ENCODE peak calls at places on chromosomes 5 and 9, in four cellular contexts. S is Caco-2, V is RKO, R is stomach. L is an unnamed sample.

GRCh38 chr9:86098793-86099694 is at the start of gene GOLM1:
- DNase-seq in R (peak; percentile 58), S (peak; percentile 36), V (peak; percentile 75), L (peak; percentile 65)

GRCh38 chr5:143176048-143176447 is 227.4 kb downstream of the NR3C1 start:
- DNase-seq in R (no peak), V (no peak), S (no peak), L (no peak)

GRCh38 chr9:26935847-26936246 is 11.2 kb downstream of the PLAA start:
- DNase-seq in S (no peak), R (no peak), V (no peak), L (no peak)

GRCh38 chr5:168179185-168179584 is 112.3 kb upstream of the WWC1 start:
- DNase-seq in V (no peak), S (no peak), R (no peak), L (no peak)

GRCh38 chr9:28389411-28389810 is 816.1 kb upstream of the C9orf72 start:
- DNase-seq in R (no peak), S (no peak), V (no peak), L (no peak)

GRCh38 chr5:160271396-160271795 is 41.0 kb downstream of the CCNJL start:
- DNase-seq in R (no peak), V (no peak), S (no peak), L (peak; percentile 77)

GRCh38 chr5:41636605-41637004 is 126.2 kb upstream of the PLCXD3 start:
- DNase-seq in R (no peak), V (peak; percentile 36), S (peak; percentile 36), L (peak; percentile 4)

GRCh38 chr9:108551030-108551964 is 304.5 kb downstream of the ACTL7B start:
- DNase-seq in S (no peak), V (peak; percentile 89), R (no peak), L (no peak)

GRCh38 chr9:34463098-34463900 is 4.7 kb downstream of the DNAI1 start:
- DNase-seq in R (no peak), V (peak; percentile 74), S (no peak), L (no peak)

GRCh38 chr5:149046196-149046829 is 16.5 kb downstream of the SH3TC2 start:
- DNase-seq in R (no peak), S (no peak), V (no peak), L (no peak)

GRCh38 chr9:93955356-93956182 is 414 bp upstream of the BARX1 start:
- DNase-seq in R (no peak), S (no peak), V (no peak), L (no peak)

GRCh38 chr5:149310488-149310887 is 34.8 kb upstream of the GRPEL2 start:
- DNase-seq in S (no peak), V (no peak), R (no peak), L (no peak)

GRCh38 chr9:98303556-98304125 is 48.2 kb upstream of the TBC1D2 start:
- DNase-seq in R (no peak), S (no peak), V (no peak), L (no peak)

GRCh38 chr9:135612437-135612836 is 26.9 kb downstream of the GLT6D1 start:
- DNase-seq in R (no peak), S (no peak), V (peak; percentile 39), L (no peak)

GRCh38 chr5:140648132-140648432 is 453 bp downstream of the IK start:
- DNase-seq in S (no peak), R (no peak), V (no peak), L (no peak)

GRCh38 chr5:116378007-116378831 is 196.4 kb downstream of the SEMA6A start:
- DNase-seq in S (no peak), V (no peak), R (no peak), L (no peak)

GRCh38 chr5:151585970-151586369 is 5.2 kb downstream of the FAT2 start:
- DNase-seq in R (no peak), V (no peak), S (no peak), L (no peak)